ENCODE peak calls at places on chromosomes 11 and 22, in seven cellular contexts. One of them, this sample, is unnamed.

GRCh38 chr11:109249597-109249996 is 172.4 kb upstream of the C11orf87 start:
- DNase-seq in transverse colon: no peak
- DNase-seq in spleen: no peak
- DNase-seq in PC-9: no peak
- DNase-seq in fibroblast of lung: no peak
- DNase-seq in tibial nerve: no peak
- DNase-seq in SK-N-SH: no peak
- DNase-seq in this sample: no peak

GRCh38 chr11:68370211-68371111 is 58.1 kb downstream of the LRP5 start:
- DNase-seq in transverse colon: peak
- DNase-seq in spleen: no peak
- DNase-seq in PC-9: no peak
- DNase-seq in fibroblast of lung: no peak
- DNase-seq in tibial nerve: no peak
- DNase-seq in SK-N-SH: peak
- DNase-seq in this sample: no peak

GRCh38 chr22:44274918-44275665 is 37.7 kb downstream of the SHISAL1 start:
- DNase-seq in transverse colon: no peak
- DNase-seq in spleen: peak
- DNase-seq in PC-9: no peak
- DNase-seq in fibroblast of lung: no peak
- DNase-seq in tibial nerve: no peak
- DNase-seq in SK-N-SH: no peak
- DNase-seq in this sample: no peak

GRCh38 chr11:131463609-131464008 is 93.2 kb downstream of the NTM start:
- DNase-seq in transverse colon: no peak
- DNase-seq in spleen: no peak
- DNase-seq in PC-9: no peak
- DNase-seq in fibroblast of lung: no peak
- DNase-seq in tibial nerve: no peak
- DNase-seq in SK-N-SH: no peak
- DNase-seq in this sample: peak

GRCh38 chr11:17852246-17852645 is 117.7 kb downstream of the KCNC1 start:
- DNase-seq in transverse colon: no peak
- DNase-seq in spleen: no peak
- DNase-seq in PC-9: no peak
- DNase-seq in fibroblast of lung: no peak
- DNase-seq in tibial nerve: no peak
- DNase-seq in SK-N-SH: no peak
- DNase-seq in this sample: no peak

GRCh38 chr11:62889484-62890437 is 9.1 kb downstream of the SLC3A2 start:
- DNase-seq in transverse colon: peak
- DNase-seq in spleen: no peak
- DNase-seq in PC-9: no peak
- DNase-seq in fibroblast of lung: peak
- DNase-seq in tibial nerve: no peak
- DNase-seq in SK-N-SH: no peak
- DNase-seq in this sample: no peak

GRCh38 chr11:66035653-66036333 is 9.5 kb upstream of the CATSPER1 start:
- DNase-seq in transverse colon: no peak
- DNase-seq in spleen: no peak
- DNase-seq in PC-9: no peak
- DNase-seq in fibroblast of lung: no peak
- DNase-seq in tibial nerve: no peak
- DNase-seq in SK-N-SH: no peak
- DNase-seq in this sample: no peak

GRCh38 chr11:44617671-44618461 is 52.4 kb downstream of the CD82 start:
- DNase-seq in transverse colon: peak
- DNase-seq in spleen: peak
- DNase-seq in PC-9: no peak
- DNase-seq in fibroblast of lung: no peak
- DNase-seq in tibial nerve: no peak
- DNase-seq in SK-N-SH: no peak
- DNase-seq in this sample: no peak

GRCh38 chr11:77175869-77176539 is 48.0 kb downstream of the MYO7A start:
- DNase-seq in transverse colon: no peak
- DNase-seq in spleen: peak
- DNase-seq in PC-9: no peak
- DNase-seq in fibroblast of lung: no peak
- DNase-seq in tibial nerve: peak
- DNase-seq in SK-N-SH: no peak
- DNase-seq in this sample: no peak

GRCh38 chr11:75492181-75492820 is 33.4 kb downstream of the GDPD5 start:
- DNase-seq in transverse colon: peak
- DNase-seq in spleen: peak
- DNase-seq in PC-9: no peak
- DNase-seq in fibroblast of lung: no peak
- DNase-seq in tibial nerve: no peak
- DNase-seq in SK-N-SH: no peak
- DNase-seq in this sample: no peak

GRCh38 chr22:43270314-43270908 is 72.8 kb downstream of the SCUBE1 start:
- DNase-seq in transverse colon: peak
- DNase-seq in spleen: no peak
- DNase-seq in PC-9: no peak
- DNase-seq in fibroblast of lung: no peak
- DNase-seq in tibial nerve: no peak
- DNase-seq in SK-N-SH: no peak
- DNase-seq in this sample: no peak

GRCh38 chr22:47213571-47214230 is 451.3 kb downstream of the TBC1D22A start:
- DNase-seq in transverse colon: peak
- DNase-seq in spleen: peak
- DNase-seq in PC-9: peak
- DNase-seq in fibroblast of lung: peak
- DNase-seq in tibial nerve: no peak
- DNase-seq in SK-N-SH: peak
- DNase-seq in this sample: no peak

GRCh38 chr22:48670747-48671146 is 1156.9 kb downstream of the BRD1 start:
- DNase-seq in transverse colon: no peak
- DNase-seq in spleen: no peak
- DNase-seq in PC-9: no peak
- DNase-seq in fibroblast of lung: no peak
- DNase-seq in tibial nerve: no peak
- DNase-seq in SK-N-SH: no peak
- DNase-seq in this sample: no peak

GRCh38 chr11:2542406-2542805 is 97.6 kb downstream of the KCNQ1 start:
- DNase-seq in transverse colon: peak
- DNase-seq in spleen: peak
- DNase-seq in PC-9: no peak
- DNase-seq in fibroblast of lung: no peak
- DNase-seq in tibial nerve: no peak
- DNase-seq in SK-N-SH: no peak
- DNase-seq in this sample: no peak

GRCh38 chr22:40385041-40385782 is 14.8 kb downstream of the SGSM3 start:
- DNase-seq in transverse colon: peak
- DNase-seq in spleen: no peak
- DNase-seq in PC-9: no peak
- DNase-seq in fibroblast of lung: no peak
- DNase-seq in tibial nerve: no peak
- DNase-seq in SK-N-SH: no peak
- DNase-seq in this sample: no peak

GRCh38 chr11:36775157-36775556 is 177.1 kb upstream of the RAG2 start:
- DNase-seq in transverse colon: no peak
- DNase-seq in spleen: no peak
- DNase-seq in PC-9: no peak
- DNase-seq in fibroblast of lung: no peak
- DNase-seq in tibial nerve: no peak
- DNase-seq in SK-N-SH: no peak
- DNase-seq in this sample: no peak

GRCh38 chr22:17083811-17084540 is 824 bp upstream of the IL17RA start:
- DNase-seq in transverse colon: no peak
- DNase-seq in spleen: peak
- DNase-seq in PC-9: no peak
- DNase-seq in fibroblast of lung: no peak
- DNase-seq in tibial nerve: no peak
- DNase-seq in SK-N-SH: no peak
- DNase-seq in this sample: no peak
- H3K27ac ChIP-seq in transverse colon: peak
- H3K27ac ChIP-seq in spleen: peak
- H3K27ac ChIP-seq in PC-9: no peak
- H3K27ac ChIP-seq in fibroblast of lung: peak
- H3K27ac ChIP-seq in tibial nerve: peak
- H3K27ac ChIP-seq in SK-N-SH: no peak
- H3K27ac ChIP-seq in this sample: peak

DNA sequence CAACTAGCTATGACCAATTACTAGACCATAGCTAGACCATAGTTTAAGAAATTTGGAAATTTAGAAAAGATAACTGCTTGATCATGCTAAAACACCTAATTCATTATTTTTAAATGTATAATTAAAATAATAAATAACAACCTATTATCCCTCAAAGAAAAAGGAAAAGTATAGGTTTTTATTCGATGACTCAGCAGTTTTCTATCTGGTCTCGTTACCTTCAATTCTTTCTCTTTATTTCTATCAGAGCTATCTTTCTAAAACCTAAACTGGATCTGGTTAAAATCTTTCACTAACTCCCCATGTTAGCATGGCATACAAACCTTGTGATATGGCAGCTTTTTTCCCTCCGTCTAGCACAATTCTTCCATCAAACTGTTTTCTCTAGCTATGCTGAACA is 27.3 kb downstream of the CSTPP1 start:
- DNase-seq in transverse colon: no peak
- DNase-seq in spleen: no peak
- DNase-seq in PC-9: no peak
- DNase-seq in fibroblast of lung: no peak
- DNase-seq in tibial nerve: no peak
- DNase-seq in SK-N-SH: no peak
- DNase-seq in this sample: no peak
- H3K27ac ChIP-seq in transverse colon: no peak
- H3K27ac ChIP-seq in spleen: no peak
- H3K27ac ChIP-seq in PC-9: no peak
- H3K27ac ChIP-seq in fibroblast of lung: no peak
- H3K27ac ChIP-seq in tibial nerve: no peak
- H3K27ac ChIP-seq in SK-N-SH: no peak
- H3K27ac ChIP-seq in this sample: no peak

GRCh38 chr22:46088541-46089311 is 61.6 kb upstream of the PPARA start:
- DNase-seq in transverse colon: no peak
- DNase-seq in spleen: peak
- DNase-seq in PC-9: no peak
- DNase-seq in fibroblast of lung: peak
- DNase-seq in tibial nerve: no peak
- DNase-seq in SK-N-SH: no peak
- DNase-seq in this sample: no peak

GRCh38 chr22:46085831-46086576 is 64.3 kb upstream of the PPARA start:
- DNase-seq in transverse colon: peak
- DNase-seq in spleen: peak
- DNase-seq in PC-9: peak
- DNase-seq in fibroblast of lung: peak
- DNase-seq in tibial nerve: no peak
- DNase-seq in SK-N-SH: no peak
- DNase-seq in this sample: no peak

GRCh38 chr22:46086577-46087335 is 63.6 kb upstream of the PPARA start:
- DNase-seq in transverse colon: no peak
- DNase-seq in spleen: peak
- DNase-seq in PC-9: no peak
- DNase-seq in fibroblast of lung: no peak
- DNase-seq in tibial nerve: no peak
- DNase-seq in SK-N-SH: peak
- DNase-seq in this sample: no peak

GRCh38 chr22:46087816-46088277 is 62.5 kb upstream of the PPARA start:
- DNase-seq in transverse colon: peak
- DNase-seq in spleen: peak
- DNase-seq in PC-9: no peak
- DNase-seq in fibroblast of lung: peak
- DNase-seq in tibial nerve: peak
- DNase-seq in SK-N-SH: peak
- DNase-seq in this sample: peak

DNA sequence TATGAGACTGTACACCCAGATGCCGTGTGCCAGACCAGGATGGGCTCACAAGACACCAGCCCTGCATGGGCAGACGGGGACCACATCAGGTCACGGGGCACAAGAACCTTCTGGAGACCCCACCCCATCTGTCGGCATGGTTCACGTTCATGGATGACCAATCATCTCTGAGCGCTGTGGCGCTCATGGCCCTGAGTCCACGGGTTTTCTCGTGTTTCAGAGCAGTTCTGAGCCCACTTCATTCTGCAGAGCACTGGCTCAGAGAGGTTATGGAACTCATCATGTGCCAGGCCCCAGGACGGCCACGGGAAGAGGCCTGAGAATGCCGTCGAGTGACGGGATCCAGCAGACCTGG is 63.0 kb upstream of the PPARA start:
- DNase-seq in transverse colon: no peak
- DNase-seq in spleen: no peak
- DNase-seq in PC-9: no peak
- DNase-seq in fibroblast of lung: no peak
- DNase-seq in tibial nerve: no peak
- DNase-seq in SK-N-SH: no peak
- DNase-seq in this sample: no peak
- H3K27ac ChIP-seq in transverse colon: peak
- H3K27ac ChIP-seq in spleen: peak
- H3K27ac ChIP-seq in PC-9: no peak
- H3K27ac ChIP-seq in fibroblast of lung: peak
- H3K27ac ChIP-seq in tibial nerve: peak
- H3K27ac ChIP-seq in SK-N-SH: peak
- H3K27ac ChIP-seq in this sample: peak

GRCh38 chr22:21640810-21641209 is 1.3 kb upstream of the SDF2L1 start:
- DNase-seq in transverse colon: no peak
- DNase-seq in spleen: no peak
- DNase-seq in PC-9: no peak
- DNase-seq in fibroblast of lung: no peak
- DNase-seq in tibial nerve: no peak
- DNase-seq in SK-N-SH: no peak
- DNase-seq in this sample: no peak
- H3K27ac ChIP-seq in transverse colon: no peak
- H3K27ac ChIP-seq in spleen: no peak
- H3K27ac ChIP-seq in PC-9: no peak
- H3K27ac ChIP-seq in fibroblast of lung: no peak
- H3K27ac ChIP-seq in tibial nerve: no peak
- H3K27ac ChIP-seq in SK-N-SH: no peak
- H3K27ac ChIP-seq in this sample: no peak

DNA sequence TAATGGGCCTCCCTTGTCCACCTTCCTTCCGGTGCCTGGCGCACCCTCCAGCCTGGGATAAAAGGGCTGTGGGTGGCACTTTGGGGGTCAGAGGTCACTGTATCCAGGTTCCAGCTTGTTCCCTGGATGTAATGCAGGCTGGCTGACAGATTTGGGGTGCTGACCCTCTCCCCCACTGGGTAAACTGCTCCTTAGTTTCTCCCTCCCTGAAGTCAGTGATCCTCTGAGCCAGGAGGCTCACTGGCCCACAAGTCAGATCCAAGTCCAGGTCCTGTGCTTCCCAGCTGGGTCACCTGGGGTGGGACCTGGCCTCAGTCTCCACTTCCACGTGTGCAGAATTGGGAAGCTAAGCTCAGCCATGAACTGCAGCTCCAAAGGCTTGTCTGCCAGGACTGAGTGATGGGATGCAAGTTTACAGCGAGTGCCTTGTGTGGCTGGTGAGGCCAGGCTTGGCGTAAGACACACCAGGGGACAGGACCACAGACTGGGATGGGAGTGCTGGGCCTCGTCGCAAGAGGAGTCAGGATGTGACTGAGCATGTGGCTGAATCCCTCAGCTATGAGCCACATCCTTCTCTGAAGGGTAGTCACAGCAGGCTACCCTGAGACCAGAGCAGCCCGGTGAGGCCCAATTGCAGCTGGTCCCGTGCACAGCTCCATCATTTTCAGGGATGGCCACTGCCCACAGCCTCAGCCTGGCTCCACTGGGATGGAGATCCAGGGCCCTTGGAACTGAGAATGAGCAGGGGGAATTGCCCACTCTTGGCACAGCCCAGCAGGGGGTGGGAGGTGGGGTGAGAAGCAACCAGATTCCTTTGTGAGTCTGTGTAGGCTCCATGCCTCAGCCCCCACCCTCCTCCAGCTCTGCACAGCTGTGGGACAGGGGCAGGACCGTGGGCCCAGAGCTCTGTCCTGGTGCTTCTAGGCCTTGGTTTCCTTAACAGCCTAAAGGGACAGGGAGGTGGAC is 7.2 kb downstream of the SHISA8 start:
- DNase-seq in transverse colon: no peak
- DNase-seq in spleen: no peak
- DNase-seq in PC-9: no peak
- DNase-seq in fibroblast of lung: no peak
- DNase-seq in tibial nerve: no peak
- DNase-seq in SK-N-SH: no peak
- DNase-seq in this sample: no peak
- H3K27ac ChIP-seq in transverse colon: no peak
- H3K27ac ChIP-seq in spleen: peak
- H3K27ac ChIP-seq in PC-9: peak
- H3K27ac ChIP-seq in fibroblast of lung: no peak
- H3K27ac ChIP-seq in tibial nerve: no peak
- H3K27ac ChIP-seq in SK-N-SH: no peak
- H3K27ac ChIP-seq in this sample: no peak

This sample was measured in caudate nucleus.